ENCODE peak calls at places on chromosome 5, in six cellular contexts. J, E, R, S, F and B are unnamed samples.

GRCh38 chr5:56610093-56610698 is 205.2 kb upstream of the MAP3K1 start:
- DNase-seq in E (no peak), R (no peak), F (no peak), J (no peak), S (peak; percentile 65), B (no peak)

GRCh38 chr5:41334758-41335157 is 121.4 kb upstream of the C6 start:
- DNase-seq in R (no peak), E (peak; percentile 36), J (no peak), F (peak; percentile 23), S (no peak), B (no peak)

GRCh38 chr5:157516626-157517325 is 56.8 kb downstream of the NIPAL4 start:
- DNase-seq in J (no peak), R (no peak), S (peak; percentile 55), E (peak; percentile 96), F (peak; percentile 98), B (no peak)

GRCh38 chr5:1140188-1140817 is 28.4 kb upstream of the SLC12A7 start:
- DNase-seq in S (peak; percentile 56), R (no peak), J (no peak), E (peak; percentile 31), F (peak; percentile 22), B (peak; percentile 91)

GRCh38 chr5:2149196-2149541 is 266.4 kb upstream of the IRX4 start:
- DNase-seq in J (no peak), F (peak; percentile 16), E (no peak), R (no peak), S (peak; percentile 65), B (no peak)

GRCh38 chr5:61735999-61736398 is 403.9 kb downstream of the ZSWIM6 start:
- DNase-seq in E (no peak), F (no peak), S (no peak), J (no peak), R (no peak), B (no peak)

GRCh38 chr5:56450766-56451165 is 217.6 kb upstream of the ANKRD55 start:
- DNase-seq in R (no peak), F (no peak), S (peak; percentile 42), E (no peak), J (no peak), B (no peak)

GRCh38 chr5:80921026-80921425 is 39.1 kb upstream of the RASGRF2 start:
- DNase-seq in F (no peak), S (peak; percentile 3), R (no peak), J (no peak), E (no peak), B (no peak)

GRCh38 chr5:110899566-110900412 is 161.0 kb downstream of the SLC25A46 start:
- DNase-seq in J (peak; percentile 33), F (peak; percentile 86), E (peak; percentile 72), S (peak; percentile 65), R (no peak), B (no peak)

GRCh38 chr5:33474004-33474403 is 33.2 kb downstream of the TARS1 start:
- DNase-seq in R (no peak), E (no peak), S (no peak), J (no peak), F (no peak), B (no peak)

GRCh38 chr5:112948455-112948854 is 26.4 kb upstream of the REEP5 start:
- DNase-seq in R (no peak), J (no peak), S (no peak), F (no peak), E (no peak), B (no peak)

GRCh38 chr5:134526483-134527155 is 1.1 kb downstream of the JADE2 start:
- DNase-seq in E (no peak), S (no peak), F (peak; percentile 37), J (no peak), R (no peak), B (peak; percentile 87)

GRCh38 chr5:93578813-93579560 is 2.0 kb downstream of the NR2F1-AS1 start:
- DNase-seq in R (no peak), E (peak; percentile 72), S (no peak), J (no peak), F (peak; percentile 80), B (peak; percentile 53)

GRCh38 chr5:128436825-128437224 is 101.2 kb downstream of the FBN2 start:
- DNase-seq in J (peak; percentile 49), R (no peak), F (peak; percentile 79), E (peak; percentile 93), S (peak; percentile 96), B (no peak)

GRCh38 chr5:100777680-100778281 is 125.3 kb downstream of the ST8SIA4 start:
- DNase-seq in E (peak; percentile 89), J (no peak), S (peak; percentile 75), R (peak; percentile 88), F (peak; percentile 85), B (peak; percentile 48)

GRCh38 chr5:88883059-88883565 is at the start of gene MEF2C:
- DNase-seq in F (peak; percentile 87), R (no peak), S (peak; percentile 24), J (no peak), E (peak; percentile 81), B (peak; percentile 74)
- H3K9ac ChIP-seq in F (peak within 1 kb of the TSS; percentile 76), R (peak within 1 kb of the TSS; percentile 74), S (no peak within 1 kb of the TSS), J (no peak within 1 kb of the TSS), E (peak within 1 kb of the TSS; percentile 81), B (peak within 1 kb of the TSS; percentile 90)

GRCh38 chr5:10291736-10292135 is 16.0 kb downstream of the CMBL start:
- DNase-seq in E (no peak), F (no peak), R (no peak), S (no peak), J (no peak), B (no peak)

GRCh38 chr5:10289991-10290390 is 17.7 kb downstream of the CMBL start:
- DNase-seq in J (no peak), R (no peak), F (no peak), S (no peak), E (no peak), B (no peak)

GRCh38 chr5:10288600-10289213 is 19.0 kb downstream of the CMBL start:
- DNase-seq in F (no peak), S (peak; percentile 45), J (no peak), R (no peak), E (no peak), B (peak; percentile 94)

GRCh38 chr5:10286552-10287227 is 21.0 kb downstream of the CMBL start:
- DNase-seq in S (no peak), J (no peak), R (no peak), F (no peak), E (peak; percentile 43), B (no peak)

DNA sequence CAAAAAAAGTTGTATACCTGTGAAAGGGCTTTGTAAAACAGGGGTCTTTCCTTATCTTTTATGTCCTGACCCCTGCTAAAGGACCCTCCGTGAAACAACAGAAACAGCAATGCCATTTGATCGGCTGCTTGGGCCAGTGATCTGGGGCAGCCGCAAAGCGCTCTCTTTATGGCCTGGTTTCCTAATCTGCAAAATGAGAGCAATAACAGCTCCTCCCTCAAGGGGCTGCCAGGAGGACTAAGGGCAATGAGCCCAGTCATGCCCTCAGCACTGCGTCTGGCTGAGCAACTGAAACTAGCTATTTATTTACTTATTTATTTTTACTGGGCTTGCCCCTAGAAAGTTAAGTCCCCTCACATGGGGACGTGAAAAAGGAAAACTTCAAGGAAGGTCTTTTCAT is 18.3 kb downstream of the CMBL start:
- DNase-seq in J (no peak), R (no peak), F (no peak), E (no peak), S (no peak), B (peak; percentile 81)
- H3K9ac ChIP-seq in J (peak overlapping the region; percentile 5), R (no peak overlapping the region), F (no peak overlapping the region), E (no peak overlapping the region), S (no peak overlapping the region), B (no peak overlapping the region)

DNA sequence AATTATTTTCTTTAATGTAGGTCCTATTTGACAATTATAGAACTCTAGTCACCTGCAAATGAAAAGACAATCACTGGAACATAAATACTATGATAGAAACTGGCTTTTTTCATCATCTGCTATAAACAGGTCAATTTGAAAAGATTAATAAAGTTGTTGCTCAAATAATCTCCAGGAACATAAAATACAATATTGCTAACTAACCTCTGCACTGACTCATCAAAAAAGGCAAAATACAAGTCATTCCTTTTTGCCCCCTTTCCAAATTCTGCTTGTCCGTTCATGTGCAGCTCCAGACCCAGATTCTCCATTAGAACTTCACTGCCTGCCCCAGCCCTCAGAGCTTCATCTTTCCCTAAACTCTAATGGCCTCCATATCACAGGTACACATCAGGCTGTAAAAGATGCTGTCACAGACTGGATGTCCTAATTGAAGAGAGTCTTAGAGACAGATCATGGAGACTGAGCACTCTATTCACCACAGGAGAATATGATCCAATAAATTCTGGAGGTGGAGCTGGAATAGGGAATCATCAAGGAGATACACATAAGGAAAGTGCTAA is 1.6 kb downstream of the DCTN4 start:
- DNase-seq in E (no peak), R (no peak), J (no peak), F (no peak), S (peak; percentile 29), B (no peak)
- H3K9ac ChIP-seq in E (peak overlapping the region; percentile 5), R (peak overlapping the region; percentile 97), J (peak overlapping the region; percentile 89), F (peak overlapping the region; percentile 4), S (peak overlapping the region; percentile 92), B (peak overlapping the region; percentile 28)

GRCh38 chr5:32195265-32195664 is 21.1 kb upstream of the GOLPH3 start:
- DNase-seq in F (no peak), R (no peak), J (no peak), S (no peak), E (no peak), B (no peak)

GRCh38 chr5:32206053-32206452 is 31.9 kb upstream of the GOLPH3 start:
- DNase-seq in E (no peak), S (no peak), R (no peak), F (no peak), J (no peak), B (no peak)

GRCh38 chr5:32202394-32202793 is 28.3 kb upstream of the GOLPH3 start:
- DNase-seq in S (no peak), R (no peak), J (no peak), E (peak; percentile 88), F (peak; percentile 45), B (no peak)

GRCh38 chr5:32197032-32197431 is 22.9 kb upstream of the GOLPH3 start:
- DNase-seq in R (no peak), S (no peak), J (no peak), E (no peak), F (no peak), B (no peak)

GRCh38 chr5:32201140-32201539 is 27.0 kb upstream of the GOLPH3 start:
- DNase-seq in J (no peak), R (no peak), F (no peak), S (no peak), E (peak; percentile 46), B (no peak)
- H3K9ac ChIP-seq in J (no peak overlapping the region), R (no peak overlapping the region), F (no peak overlapping the region), S (no peak overlapping the region), E (no peak overlapping the region), B (no peak overlapping the region)

DNA sequence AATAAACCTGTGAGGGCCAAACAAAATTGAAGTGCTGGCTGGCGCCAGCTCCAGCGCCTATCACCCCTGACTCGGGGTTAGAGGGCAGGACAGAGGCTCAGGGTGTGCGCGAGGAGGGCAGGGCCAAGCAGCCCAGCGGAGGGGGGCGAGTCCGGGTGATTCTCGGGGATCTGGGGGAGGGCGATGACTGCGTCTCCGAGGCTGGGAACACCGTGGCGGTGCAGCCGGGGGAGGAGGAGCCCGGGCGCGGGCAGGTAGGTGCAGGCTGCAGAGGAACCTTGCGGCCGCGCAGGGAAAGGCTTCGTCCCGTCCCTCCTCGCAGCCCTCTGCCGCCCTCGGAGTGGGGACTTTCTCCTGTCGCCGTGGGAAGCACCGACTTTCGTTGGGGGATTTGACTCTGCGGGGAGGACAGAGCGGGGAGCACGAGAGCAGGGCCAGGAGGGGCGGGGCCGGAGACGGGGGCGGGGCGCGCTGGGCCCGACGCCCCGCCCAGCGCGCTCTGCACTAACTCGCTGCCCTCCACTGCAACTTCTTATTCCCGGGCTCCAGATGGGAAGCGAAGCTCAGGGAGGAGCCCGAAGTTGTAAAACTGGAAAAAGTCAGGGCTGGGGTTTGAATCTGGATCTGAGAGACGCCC is 5.3 kb downstream of the RGS14 start:
- DNase-seq in E (no peak), R (no peak), J (no peak), F (no peak), S (peak; percentile 66), B (peak; percentile 83)
- H3K9ac ChIP-seq in E (no peak overlapping the region), R (no peak overlapping the region), J (peak overlapping the region; percentile 68), F (no peak overlapping the region), S (no peak overlapping the region), B (peak overlapping the region; percentile 72)

GRCh38 chr5:59791131-59791485 is 102.4 kb downstream of the PDE4D start:
- DNase-seq in R (no peak), J (no peak), E (no peak), S (no peak), F (no peak), B (no peak)
- H3K9ac ChIP-seq in R (no peak overlapping the region), J (no peak overlapping the region), E (no peak overlapping the region), S (no peak overlapping the region), F (no peak overlapping the region), B (no peak overlapping the region)